ENCODE peak calls at places on chromosomes 1 and 21, in eight cellular contexts. Y is A549, P is fibroblast of the aortic adventitia, L is thoracic aorta, G is choroid plexus epithelial cell, M is heart right ventricle, O is mammary epithelial cell, B is pancreas. J is an unnamed sample.

GRCh38 chr1:48495166-48495565 is 23.2 kb upstream of the SPATA6 start:
- DNase-seq in Y (no peak), P (no peak), G (no peak), M (no peak), O (peak), B (no peak), L (no peak), J (no peak)

GRCh38 chr1:83583351-83584014 is 415.4 kb downstream of the TTLL7 start:
- DNase-seq in G (peak), M (no peak), O (no peak), B (no peak), P (peak), Y (no peak), L (no peak), J (no peak)

GRCh38 chr1:71031426-71031825 is 16.2 kb downstream of the PTGER3 start:
- DNase-seq in B (no peak), M (no peak), O (no peak), L (no peak), Y (no peak), G (no peak), P (peak), J (no peak)

GRCh38 chr21:31900121-31900895 is 27.5 kb downstream of the HUNK start:
- DNase-seq in B (peak), O (no peak), Y (no peak), G (no peak), P (no peak), L (no peak), M (no peak), J (no peak)

GRCh38 chr1:93500275-93500674 is 52.4 kb downstream of the FNBP1L start:
- DNase-seq in B (no peak), M (no peak), O (no peak), Y (no peak), L (no peak), G (no peak), P (no peak), J (no peak)

GRCh38 chr21:39633770-39634181 is 21.0 kb downstream of the B3GALT5 start:
- DNase-seq in M (no peak), Y (peak), O (peak), P (peak), L (no peak), B (no peak), G (peak), J (no peak)

GRCh38 chr1:119286587-119287181 is 81.9 kb upstream of the HAO2 start:
- DNase-seq in Y (peak), G (peak), P (peak), B (peak), M (no peak), L (no peak), O (peak), J (no peak)

GRCh38 chr1:228064296-228064695 is 18.2 kb upstream of the ARF1 start:
- DNase-seq in Y (no peak), B (no peak), G (no peak), L (no peak), M (no peak), P (no peak), O (no peak), J (no peak)

GRCh38 chr1:173213665-173214064 is 6.5 kb upstream of the TNFSF4 start:
- DNase-seq in G (no peak), B (no peak), O (no peak), M (no peak), Y (no peak), L (no peak), P (no peak), J (no peak)

GRCh38 chr1:8891405-8891804 is 12.9 kb upstream of the ENO1 start:
- DNase-seq in B (no peak), O (no peak), G (no peak), L (no peak), P (no peak), M (no peak), Y (no peak), J (no peak)

GRCh38 chr1:16607433-16607851 is 5.9 kb downstream of the NBPF1 start:
- DNase-seq in G (no peak), L (no peak), M (no peak), B (peak), O (no peak), P (no peak), Y (no peak), J (peak)

GRCh38 chr1:186536272-186536905 is 75.5 kb upstream of the PDC start:
- DNase-seq in P (peak), O (no peak), M (no peak), Y (no peak), B (no peak), L (no peak), G (peak), J (no peak)

GRCh38 chr1:19969898-19970660 is 9.3 kb downstream of the PLA2G2A start:
- DNase-seq in M (no peak), L (no peak), Y (no peak), G (peak), O (no peak), P (peak), B (no peak), J (no peak)

GRCh38 chr1:75796376-75797272 is at the start of gene MSH4:
- DNase-seq in M (no peak), G (no peak), O (no peak), Y (no peak), L (no peak), B (no peak), P (no peak), J (no peak)

GRCh38 chr21:46424062-46424591 is 34.6 kb upstream of the DIP2A start:
- DNase-seq in G (no peak), P (no peak), O (no peak), M (no peak), B (no peak), L (no peak), Y (no peak), J (no peak)

GRCh38 chr1:158022554-158023278 is 29.3 kb downstream of the KIRREL1 start:
- DNase-seq in O (no peak), L (no peak), G (no peak), P (peak), Y (no peak), B (no peak), M (no peak), J (no peak)

GRCh38 chr1:86515597-86515996 is 31.3 kb upstream of the CLCA4 start:
- DNase-seq in O (peak), L (no peak), B (no peak), M (no peak), Y (peak), G (peak), P (peak), J (no peak)

GRCh38 chr1:28147264-28148094 is 29.0 kb downstream of the PTAFR start:
- DNase-seq in P (no peak), M (no peak), B (no peak), Y (no peak), O (no peak), G (no peak), L (no peak), J (no peak)

GRCh38 chr21:43697758-43698643 is 20.9 kb upstream of the PDXK start:
- DNase-seq in M (no peak), L (no peak), O (no peak), Y (no peak), G (peak), B (no peak), P (peak), J (no peak)

GRCh38 chr1:34681481-34682451 is 73.1 kb upstream of the GJB5 start:
- DNase-seq in Y (peak), P (peak), M (peak), L (no peak), G (peak), B (peak), O (peak), J (no peak)

GRCh38 chr1:92030701-92031107 is 919 bp downstream of the EPHX4 start:
- DNase-seq in Y (no peak), P (peak), G (peak), O (peak), L (no peak), B (no peak), M (no peak), J (no peak)

GRCh38 chr1:92784051-92784638 is 763 bp downstream of the EVI5 start:
- DNase-seq in L (no peak), Y (peak), B (peak), G (peak), M (peak), P (peak), O (peak), J (no peak)

GRCh38 chr1:216702170-216702569 is 21.1 kb downstream of the ESRRG start:
- DNase-seq in P (no peak), O (no peak), G (no peak), B (no peak), L (no peak), M (no peak), Y (no peak), J (no peak)

GRCh38 chr1:156741613-156741983 is 710 bp upstream of the MRPL24 start:
- DNase-seq in Y (no peak), P (no peak), M (no peak), O (no peak), L (no peak), B (no peak), G (no peak), J (no peak)

GRCh38 chr1:27391511-27392095 is 819 bp upstream of the GPR3 start:
- DNase-seq in Y (no peak), O (peak), M (peak), L (no peak), G (peak), P (peak), B (peak), J (no peak)

GRCh38 chr1:26728645-26729044 is 32.8 kb downstream of the ARID1A start:
- DNase-seq in L (no peak), B (no peak), P (no peak), Y (no peak), M (no peak), G (no peak), O (no peak), J (no peak)

GRCh38 chr1:75258351-75258750 is 124.2 kb downstream of the LHX8 start:
- DNase-seq in P (no peak), M (no peak), O (no peak), B (no peak), Y (no peak), L (no peak), G (no peak), J (no peak)

GRCh38 chr1:91651243-91651642 is 150.6 kb downstream of the CDC7 start:
- DNase-seq in Y (no peak), P (no peak), L (no peak), G (peak), B (no peak), O (no peak), M (no peak), J (no peak)

GRCh38 chr1:116820362-116820761 is 66.1 kb downstream of the CD2 start:
- DNase-seq in M (peak), L (no peak), P (peak), Y (no peak), G (peak), B (peak), O (peak), J (no peak)

GRCh38 chr1:150051089-150051373 is 16.5 kb upstream of the VPS45 start:
- DNase-seq in P (no peak), B (no peak), O (no peak), Y (no peak), L (no peak), G (no peak), M (no peak), J (no peak)

GRCh38 chr1:155086182-155086741 is 7.6 kb downstream of the EFNA3 start:
- DNase-seq in L (no peak), P (peak), G (peak), M (peak), Y (peak), O (no peak), B (peak), J (peak)

GRCh38 chr1:17710889-17711576 is 44.1 kb upstream of the ACTL8 start:
- DNase-seq in Y (no peak), G (no peak), B (no peak), O (no peak), M (no peak), L (no peak), P (no peak), J (no peak)

DNA sequence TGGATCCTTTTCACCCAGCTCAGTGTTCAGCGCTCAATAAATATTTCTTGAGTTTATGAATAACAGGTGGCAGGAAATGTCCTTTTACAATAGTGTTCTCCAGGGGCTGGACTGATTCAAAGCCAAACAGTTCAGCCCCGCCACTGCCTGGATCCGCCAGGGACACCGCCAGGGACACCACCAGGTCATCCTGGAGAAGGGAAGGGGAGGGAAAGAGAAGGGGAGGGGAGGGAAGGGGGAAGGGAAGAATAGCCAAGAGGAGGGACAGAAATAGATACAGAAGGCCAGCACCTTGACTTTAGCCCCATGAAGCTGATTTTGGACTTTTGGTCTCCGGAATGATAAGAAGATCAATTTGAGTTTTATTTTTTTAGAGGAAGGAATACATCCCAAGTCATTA is 255.5 kb downstream of the GRIK3 start:
- DNase-seq in O (no peak), M (no peak), Y (no peak), L (no peak), B (no peak), G (no peak), P (no peak), J (no peak)
- TF ChIP-seq CTCF in O (no peak), M (no peak), Y (no peak), L (no peak), B (no peak), G (no peak), P (no peak), J (no peak)

GRCh38 chr1:161440312-161440894 is 64.9 kb upstream of the FCGR2A start:
- DNase-seq in G (peak), L (no peak), P (peak), B (peak), M (peak), O (peak), Y (peak), J (peak)
- TF ChIP-seq CTCF in G (peak), L (peak), P (peak), B (no peak), M (peak), O (peak), Y (peak), J (peak)

DNA sequence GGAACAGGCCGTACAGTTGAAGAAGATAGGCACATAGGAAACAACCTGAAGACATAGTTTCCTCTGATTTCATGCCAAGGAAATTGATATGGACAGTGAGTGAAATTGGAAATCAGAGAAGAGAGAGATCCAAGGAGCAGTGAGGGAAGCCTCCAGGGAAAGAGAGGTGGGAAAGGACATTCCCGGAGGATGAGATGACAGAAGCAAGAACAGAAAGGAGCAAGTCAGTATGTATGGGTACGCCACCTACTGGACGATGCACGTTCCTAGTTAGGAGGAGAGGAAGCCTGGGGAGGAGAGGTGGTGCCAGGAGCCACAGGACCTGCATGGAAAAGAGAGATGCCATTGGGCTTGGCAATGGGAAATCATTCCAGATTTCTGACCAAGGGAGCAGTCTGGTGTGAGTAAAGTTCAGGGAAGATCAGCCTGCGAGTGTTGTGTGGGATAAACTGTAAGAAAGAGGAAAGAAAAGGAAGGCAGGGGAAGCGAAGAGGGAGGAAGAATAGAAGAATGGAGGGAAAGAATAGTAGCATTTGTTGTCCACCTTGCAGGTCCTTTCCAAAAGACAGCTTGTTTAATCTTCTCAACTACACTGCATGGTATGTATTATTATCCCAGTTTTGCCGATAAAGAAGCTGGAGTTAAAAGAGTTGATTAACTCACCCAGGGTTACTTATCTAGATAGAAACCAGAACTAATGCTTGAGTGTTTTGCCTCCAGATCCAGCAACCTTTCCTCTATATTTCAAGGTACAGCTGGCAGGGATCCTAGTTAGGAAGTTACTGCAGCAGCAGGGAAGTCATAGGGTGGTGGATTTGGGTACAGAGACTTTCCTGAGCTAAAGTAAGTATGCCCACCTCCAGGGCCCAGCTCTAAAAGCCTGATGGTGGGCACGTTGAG is 27.4 kb downstream of the C1orf116 start:
- DNase-seq in Y (peak), B (peak), O (peak), P (peak), L (no peak), G (peak), M (peak), J (no peak)
- TF ChIP-seq CTCF in Y (peak), B (peak), O (peak), P (peak), L (peak), G (peak), M (no peak), J (peak)

GRCh38 chr1:30725450-30726095 is 2.2 kb upstream of the MATN1 start:
- DNase-seq in B (no peak), Y (no peak), G (no peak), P (no peak), O (no peak), L (no peak), M (no peak), J (no peak)

GRCh38 chr1:30722175-30722537 is 1.2 kb downstream of the MATN1 start:
- DNase-seq in B (no peak), P (no peak), G (no peak), L (no peak), M (no peak), O (no peak), Y (no peak), J (no peak)

GRCh38 chr1:30724655-30725421 is 1.5 kb upstream of the MATN1 start:
- DNase-seq in O (no peak), M (no peak), P (no peak), Y (no peak), G (no peak), B (no peak), L (no peak), J (no peak)

GRCh38 chr1:30723296-30723897 is at the start of gene MATN1:
- DNase-seq in G (no peak), L (no peak), M (no peak), Y (no peak), B (no peak), O (no peak), P (no peak), J (no peak)

DNA sequence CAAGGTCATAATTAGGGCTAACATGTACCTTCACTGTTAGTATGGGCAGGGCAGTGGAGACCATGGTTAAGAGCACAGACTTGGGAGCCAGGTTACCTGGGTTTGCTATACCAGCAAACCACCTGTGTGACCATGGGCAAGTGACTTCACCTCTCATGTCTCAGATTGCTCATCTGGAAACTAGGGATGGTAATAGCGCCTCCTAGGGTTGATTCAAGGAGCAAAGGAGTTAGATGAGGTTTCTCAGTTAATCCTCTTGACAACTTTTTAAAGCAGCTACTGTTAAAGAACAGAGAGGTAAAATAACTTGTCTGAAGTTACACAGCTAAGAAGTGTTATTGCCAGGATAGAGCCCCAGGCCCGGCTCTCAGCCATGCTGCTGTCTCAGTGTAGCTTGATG is 790 bp upstream of the MATN1 start:
- DNase-seq in M (no peak), G (no peak), Y (no peak), L (no peak), O (no peak), B (no peak), P (no peak), J (no peak)
- TF ChIP-seq CTCF in M (no peak), G (peak), Y (peak), L (no peak), O (peak), B (no peak), P (no peak), J (peak)

GRCh38 chr1:112337028-112337531 is 58.9 kb upstream of the CTTNBP2NL start:
- DNase-seq in G (peak), M (peak), L (no peak), Y (peak), B (peak), P (peak), O (peak), J (no peak)
- TF ChIP-seq CTCF in G (peak), M (peak), L (peak), Y (peak), B (peak), P (peak), O (peak), J (peak)